ENCODE peak calls at places on chromosomes 11 and 22, in five cellular contexts. One of them, this sample, is unnamed.

GRCh38 chr11:118338637-118339061 is 3.9 kb downstream of the CD3D start:
- DNase-seq in left lung: no peak
- DNase-seq in PC-3: no peak
- DNase-seq in choroid plexus epithelial cell: peak
- DNase-seq in AG04450: no peak
- DNase-seq in this sample: no peak

GRCh38 chr22:30260276-30260675 is 6.4 kb downstream of the OSM start:
- DNase-seq in left lung: no peak
- DNase-seq in choroid plexus epithelial cell: no peak
- DNase-seq in PC-3: no peak
- DNase-seq in AG04450: no peak
- DNase-seq in this sample: no peak

GRCh38 chr11:838441-839279 is 3.7 kb downstream of the POLR2L start:
- DNase-seq in PC-3: no peak
- DNase-seq in choroid plexus epithelial cell: peak
- DNase-seq in AG04450: no peak
- DNase-seq in left lung: no peak
- DNase-seq in this sample: peak

GRCh38 chr11:86069408-86070086 is 663 bp upstream of the PICALM start:
- DNase-seq in left lung: peak
- DNase-seq in choroid plexus epithelial cell: peak
- DNase-seq in AG04450: peak
- DNase-seq in PC-3: peak
- DNase-seq in this sample: peak

GRCh38 chr11:43835104-43835503 is 45.5 kb upstream of the ALKBH3 start:
- DNase-seq in AG04450: no peak
- DNase-seq in PC-3: no peak
- DNase-seq in left lung: no peak
- DNase-seq in choroid plexus epithelial cell: peak
- DNase-seq in this sample: no peak

GRCh38 chr22:18078329-18079041 is 695 bp downstream of the PEX26 start:
- DNase-seq in PC-3: peak
- DNase-seq in left lung: no peak
- DNase-seq in choroid plexus epithelial cell: peak
- DNase-seq in AG04450: no peak
- DNase-seq in this sample: peak

GRCh38 chr22:22576244-22576988 is 17.4 kb upstream of the PRAME start:
- DNase-seq in PC-3: peak
- DNase-seq in left lung: no peak
- DNase-seq in AG04450: no peak
- DNase-seq in choroid plexus epithelial cell: peak
- DNase-seq in this sample: peak

GRCh38 chr11:5592615-5593014 is 3.8 kb upstream of the TRIM6 start:
- DNase-seq in choroid plexus epithelial cell: no peak
- DNase-seq in left lung: no peak
- DNase-seq in AG04450: no peak
- DNase-seq in PC-3: no peak
- DNase-seq in this sample: no peak

GRCh38 chr11:118916842-118917388 is 8.8 kb downstream of the BCL9L start:
- DNase-seq in left lung: no peak
- DNase-seq in AG04450: no peak
- DNase-seq in PC-3: peak
- DNase-seq in choroid plexus epithelial cell: peak
- DNase-seq in this sample: peak

GRCh38 chr22:24592846-24593809 is at the start of gene LRRC75B:
- DNase-seq in choroid plexus epithelial cell: peak
- DNase-seq in PC-3: peak
- DNase-seq in AG04450: peak
- DNase-seq in left lung: peak
- DNase-seq in this sample: peak

GRCh38 chr11:103939694-103940093 is 96.7 kb upstream of the DDI1 start:
- DNase-seq in AG04450: no peak
- DNase-seq in left lung: no peak
- DNase-seq in PC-3: no peak
- DNase-seq in choroid plexus epithelial cell: no peak
- DNase-seq in this sample: no peak

GRCh38 chr22:27809226-27809625 is 7.7 kb upstream of the MN1 start:
- DNase-seq in PC-3: no peak
- DNase-seq in AG04450: no peak
- DNase-seq in left lung: no peak
- DNase-seq in choroid plexus epithelial cell: no peak
- DNase-seq in this sample: no peak

GRCh38 chr11:17760102-17761029 is 25.8 kb downstream of the KCNC1 start:
- DNase-seq in PC-3: peak
- DNase-seq in AG04450: no peak
- DNase-seq in left lung: no peak
- DNase-seq in choroid plexus epithelial cell: peak
- DNase-seq in this sample: peak

GRCh38 chr11:78350101-78350645 is 67.4 kb downstream of the GAB2 start:
- DNase-seq in choroid plexus epithelial cell: peak
- DNase-seq in left lung: no peak
- DNase-seq in AG04450: peak
- DNase-seq in PC-3: no peak
- DNase-seq in this sample: peak
- H3K4me3 ChIP-seq in choroid plexus epithelial cell: no peak
- H3K4me3 ChIP-seq in left lung: no peak
- H3K4me3 ChIP-seq in AG04450: peak
- H3K4me3 ChIP-seq in PC-3: no peak
- H3K4me3 ChIP-seq in this sample: peak

DNA sequence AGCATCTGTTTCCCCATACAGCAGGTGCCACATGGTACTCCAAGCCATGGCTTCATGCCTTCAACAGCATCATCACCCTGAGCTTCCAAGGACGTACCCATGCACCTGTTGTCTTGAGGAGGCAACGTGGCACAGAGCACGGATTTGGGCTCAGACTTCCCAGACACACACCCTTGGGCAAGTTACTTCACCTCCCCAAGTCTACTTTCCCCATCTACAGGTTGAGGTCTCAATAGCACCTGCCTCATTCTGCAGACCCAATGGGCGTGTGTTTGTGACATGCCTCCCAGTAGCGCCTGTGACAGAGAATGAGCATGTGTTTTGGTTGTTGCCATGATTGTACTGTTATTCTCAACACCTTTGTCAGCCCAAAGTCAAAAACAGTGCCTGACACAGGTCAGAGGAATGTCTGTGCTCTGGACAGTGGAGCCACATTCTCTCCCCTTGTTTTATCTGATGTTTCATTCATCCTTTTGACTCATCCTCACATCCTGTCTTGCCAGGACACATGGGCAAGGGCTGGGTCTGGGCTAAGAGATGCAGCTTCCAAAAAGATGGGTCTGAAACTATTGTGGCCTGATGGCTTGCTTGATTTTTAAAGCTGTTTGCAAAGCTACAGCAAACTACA is 53.4 kb upstream of the CCND1 start:
- DNase-seq in left lung: no peak
- DNase-seq in choroid plexus epithelial cell: peak
- DNase-seq in AG04450: peak
- DNase-seq in PC-3: peak
- DNase-seq in this sample: peak
- TF ChIP-seq CTCF in left lung: no peak
- TF ChIP-seq CTCF in choroid plexus epithelial cell: no peak
- TF ChIP-seq CTCF in AG04450: no peak
- TF ChIP-seq CTCF in PC-3: peak
- TF ChIP-seq CTCF in this sample: no peak

DNA sequence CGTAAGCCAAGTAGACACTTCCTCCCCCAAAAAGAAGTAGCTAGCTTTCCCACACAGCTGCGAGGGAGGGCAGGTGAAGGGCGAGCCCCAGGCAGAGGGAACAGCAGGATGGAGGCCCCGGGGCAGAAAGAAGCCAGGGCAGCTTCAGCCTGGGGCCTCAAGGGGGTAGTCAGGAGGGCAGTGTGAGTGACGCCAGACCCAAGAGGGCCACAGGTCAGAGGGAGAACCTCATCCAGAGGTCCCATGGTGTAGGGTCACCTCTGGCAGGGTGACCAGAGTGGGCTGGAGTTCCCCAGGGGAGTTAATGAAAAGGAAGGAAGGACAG is 9.2 kb downstream of the PRR5 start:
- DNase-seq in choroid plexus epithelial cell: no peak
- DNase-seq in PC-3: no peak
- DNase-seq in left lung: no peak
- DNase-seq in AG04450: no peak
- DNase-seq in this sample: no peak
- H3K4me3 ChIP-seq in choroid plexus epithelial cell: no peak
- H3K4me3 ChIP-seq in PC-3: no peak
- H3K4me3 ChIP-seq in left lung: no peak
- H3K4me3 ChIP-seq in AG04450: no peak
- H3K4me3 ChIP-seq in this sample: no peak

GRCh38 chr22:50222508-50222907 is 21.7 kb downstream of the SELENOO start:
- DNase-seq in choroid plexus epithelial cell: no peak
- DNase-seq in AG04450: no peak
- DNase-seq in PC-3: no peak
- DNase-seq in left lung: no peak
- DNase-seq in this sample: no peak

GRCh38 chr22:50224071-50224470 is 20.8 kb downstream of the TUBGCP6 start:
- DNase-seq in choroid plexus epithelial cell: no peak
- DNase-seq in left lung: no peak
- DNase-seq in AG04450: no peak
- DNase-seq in PC-3: no peak
- DNase-seq in this sample: no peak

GRCh38 chr22:50220603-50221409 is 20.0 kb downstream of the SELENOO start:
- DNase-seq in AG04450: no peak
- DNase-seq in choroid plexus epithelial cell: no peak
- DNase-seq in left lung: no peak
- DNase-seq in PC-3: no peak
- DNase-seq in this sample: no peak

GRCh38 chr22:50219800-50220602 is 19.2 kb downstream of the SELENOO start:
- DNase-seq in left lung: no peak
- DNase-seq in AG04450: no peak
- DNase-seq in PC-3: no peak
- DNase-seq in choroid plexus epithelial cell: no peak
- DNase-seq in this sample: no peak

DNA sequence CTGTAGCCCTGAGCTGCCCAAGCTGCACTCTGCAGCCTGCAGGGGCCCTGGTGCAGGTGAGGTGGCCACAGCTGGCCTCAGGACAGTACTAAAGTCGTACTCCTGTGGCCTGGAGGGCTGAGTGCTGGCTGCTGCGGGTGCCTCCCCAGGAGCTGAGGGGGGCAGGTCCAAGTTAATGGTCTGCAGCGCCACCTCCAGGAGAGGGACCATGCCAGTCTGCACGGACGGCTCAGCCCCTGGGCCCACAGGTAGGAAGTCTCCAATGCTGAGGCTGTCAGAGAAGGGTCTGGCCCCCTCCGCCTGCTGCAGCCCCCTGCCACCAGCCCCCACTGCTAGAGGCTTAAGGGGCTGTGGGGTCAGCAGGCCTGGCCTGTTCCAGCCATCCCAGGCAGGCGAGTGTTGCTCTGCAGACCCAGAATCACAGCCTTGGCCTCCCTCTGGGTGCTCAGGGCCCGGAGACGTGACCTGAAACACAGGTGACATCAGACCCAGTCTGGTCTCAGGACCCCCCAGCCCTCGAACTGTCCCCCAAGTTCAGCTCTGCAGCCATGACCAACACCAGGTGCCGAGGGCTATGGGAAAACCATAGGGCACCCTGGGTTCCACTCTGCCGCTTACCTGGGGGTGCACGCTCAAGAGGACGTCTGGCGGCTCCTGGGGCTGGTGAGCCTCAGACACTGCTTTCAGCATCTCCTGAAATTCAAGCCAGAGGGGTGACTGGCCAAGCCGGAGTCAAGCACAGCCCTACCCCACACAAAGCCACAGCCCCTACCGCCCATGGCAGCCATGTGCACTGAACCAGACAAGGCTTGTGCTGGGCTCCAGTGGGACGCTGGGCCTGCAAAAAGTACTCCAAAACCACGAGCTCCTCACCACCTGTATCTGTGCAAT is 20.8 kb downstream of the SELENOO start:
- DNase-seq in choroid plexus epithelial cell: no peak
- DNase-seq in left lung: no peak
- DNase-seq in AG04450: no peak
- DNase-seq in PC-3: no peak
- DNase-seq in this sample: no peak
- TF ChIP-seq CTCF in choroid plexus epithelial cell: peak
- TF ChIP-seq CTCF in left lung: no peak
- TF ChIP-seq CTCF in AG04450: no peak
- TF ChIP-seq CTCF in PC-3: no peak
- TF ChIP-seq CTCF in this sample: no peak

GRCh38 chr11:65870307-65870658 is 2.3 kb downstream of the EFEMP2 start:
- DNase-seq in choroid plexus epithelial cell: no peak
- DNase-seq in PC-3: no peak
- DNase-seq in left lung: no peak
- DNase-seq in AG04450: no peak
- DNase-seq in this sample: no peak

GRCh38 chr11:65873280-65874156 is 918 bp upstream of the EFEMP2 start:
- DNase-seq in choroid plexus epithelial cell: peak
- DNase-seq in left lung: peak
- DNase-seq in AG04450: peak
- DNase-seq in PC-3: peak
- DNase-seq in this sample: peak

GRCh38 chr11:65870706-65871681 is 1.6 kb downstream of the EFEMP2 start:
- DNase-seq in AG04450: no peak
- DNase-seq in choroid plexus epithelial cell: no peak
- DNase-seq in left lung: no peak
- DNase-seq in PC-3: no peak
- DNase-seq in this sample: no peak

GRCh38 chr11:65872555-65873279 is at the start of gene EFEMP2:
- DNase-seq in choroid plexus epithelial cell: peak
- DNase-seq in PC-3: no peak
- DNase-seq in AG04450: no peak
- DNase-seq in left lung: no peak
- DNase-seq in this sample: no peak

DNA sequence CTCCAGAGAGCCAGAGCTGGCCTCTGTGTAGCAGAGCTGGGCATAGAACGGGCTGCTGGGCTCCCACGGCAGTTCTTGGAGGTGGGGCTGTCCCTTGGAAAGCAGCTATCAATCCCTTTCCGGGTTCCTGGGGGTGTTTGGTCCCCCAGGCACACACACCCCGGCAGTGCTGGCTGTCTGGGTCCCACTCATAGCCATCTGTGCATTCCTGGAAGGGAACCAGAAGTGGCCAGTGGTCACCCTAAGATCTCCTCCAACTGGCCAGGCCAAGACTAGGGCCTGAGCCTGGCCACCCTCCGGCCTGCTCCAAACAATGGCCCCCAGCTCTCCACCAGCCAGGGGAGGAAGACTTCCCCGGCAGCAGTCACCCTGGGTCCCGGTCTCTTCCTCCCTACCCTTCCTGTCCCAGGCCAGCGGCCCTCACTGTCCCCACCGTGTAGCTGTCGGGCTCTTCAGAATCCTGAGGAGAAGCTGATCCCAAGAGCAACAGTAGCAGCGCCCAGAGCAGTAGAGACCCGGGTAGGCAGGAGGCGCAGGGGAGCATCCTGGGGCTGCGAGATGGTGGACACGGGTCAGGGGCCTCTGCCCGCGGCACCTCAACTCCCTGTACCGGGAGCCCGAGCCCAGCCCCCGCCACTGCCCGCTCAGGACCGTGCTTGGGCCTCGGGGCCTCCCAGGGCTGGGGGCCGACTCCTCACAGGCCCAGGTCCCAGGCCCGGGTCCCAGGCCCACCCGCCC is 620 bp downstream of the EFEMP2 start:
- DNase-seq in choroid plexus epithelial cell: peak
- DNase-seq in PC-3: no peak
- DNase-seq in left lung: no peak
- DNase-seq in AG04450: no peak
- DNase-seq in this sample: no peak
- H3K4me3 ChIP-seq in choroid plexus epithelial cell: peak
- H3K4me3 ChIP-seq in PC-3: no peak
- H3K4me3 ChIP-seq in left lung: peak
- H3K4me3 ChIP-seq in AG04450: peak
- H3K4me3 ChIP-seq in this sample: peak

This sample was measured in fibroblast of the aortic adventitia.